ENCODE peak calls at places on chromosomes 12 and 14, in six cellular contexts. Z, N, Q, V, B and M are unnamed samples.

GRCh38 chr12:62646566-62646965 is 179.9 kb downstream of the MON2 start:
- DNase-seq in Z (no peak), N (no peak), Q (no peak), V (no peak), B (no peak), M (no peak)

GRCh38 chr12:10167588-10167987 is 4.3 kb downstream of the OLR1 start:
- DNase-seq in Z (no peak), N (no peak), Q (no peak), V (no peak), B (no peak), M (peak)

GRCh38 chr12:82055391-82055790 is 296.2 kb upstream of the PPFIA2 start:
- DNase-seq in Z (no peak), N (no peak), Q (no peak), V (no peak), B (no peak), M (no peak)

GRCh38 chr14:72948481-72949138 is 22.3 kb downstream of the DCAF4 start:
- DNase-seq in Z (peak), N (peak), Q (no peak), V (peak), B (peak), M (peak)

GRCh38 chr12:109612975-109613502 is 39.4 kb downstream of the MVK start:
- DNase-seq in Z (peak), N (no peak), Q (no peak), V (no peak), B (no peak), M (no peak)

GRCh38 chr12:53701518-53702264 is 25.6 kb downstream of the CALCOCO1 start:
- DNase-seq in Z (peak), N (peak), Q (peak), V (peak), B (peak), M (peak)

GRCh38 chr12:44812062-44812461 is 64.1 kb downstream of the NELL2 start:
- DNase-seq in Z (peak), N (no peak), Q (no peak), V (peak), B (peak), M (no peak)

GRCh38 chr12:96061864-96062453 is 26.6 kb upstream of the LTA4H start:
- DNase-seq in Z (peak), N (peak), Q (peak), V (peak), B (peak), M (peak)

GRCh38 chr14:65179918-65180724 is 77.8 kb upstream of the MAX start:
- DNase-seq in Z (peak), N (peak), Q (no peak), V (no peak), B (peak), M (peak)